ENCODE peak calls at places on chromosomes 6 and 20, in eight cellular contexts. R is ovary, N is stomach, S is transverse colon, B is tibial nerve, C is suprapubic skin, V is A549, E is esophagus muscularis mucosa. F is an unnamed sample.

GRCh38 chr6:122098091-122098769 is 301.2 kb upstream of the HSF2 start:
- DNase-seq in V (no peak), C (no peak), E (no peak), N (no peak), R (no peak), B (no peak), S (no peak), F (no peak)

GRCh38 chr6:76835695-76836094 is 627.6 kb downstream of the HTR1B start:
- DNase-seq in R (no peak), V (no peak), N (no peak), B (no peak), C (no peak), S (no peak), E (no peak), F (no peak)

GRCh38 chr6:134029495-134030455 is 22.6 kb downstream of the SLC2A12 start:
- DNase-seq in R (no peak), C (no peak), B (no peak), N (no peak), V (peak), E (no peak), S (no peak), F (no peak)

GRCh38 chr6:118220429-118221128 is 313.5 kb downstream of the SLC35F1 start:
- DNase-seq in B (no peak), R (no peak), V (no peak), N (no peak), E (no peak), S (no peak), C (no peak), F (no peak)

GRCh38 chr6:40436685-40437604 is 150.2 kb downstream of the LRFN2 start:
- DNase-seq in C (no peak), B (no peak), S (no peak), N (no peak), E (no peak), V (no peak), R (no peak), F (no peak)

GRCh38 chr6:4518506-4518905 is 257.7 kb upstream of the CDYL start:
- DNase-seq in V (peak), N (no peak), E (no peak), B (no peak), S (no peak), C (no peak), R (no peak), F (no peak)

GRCh38 chr6:14596410-14596809 is 478.8 kb downstream of the CD83 start:
- DNase-seq in C (no peak), E (no peak), N (peak), V (peak), S (no peak), B (no peak), R (no peak), F (no peak)

GRCh38 chr6:132760256-132760655 is 2.6 kb upstream of the VNN2 start:
- DNase-seq in V (no peak), N (no peak), R (no peak), B (no peak), E (no peak), S (no peak), C (no peak), F (no peak)

GRCh38 chr6:38432079-38432478 is 207.7 kb downstream of the BTBD9 start:
- DNase-seq in V (no peak), S (no peak), B (no peak), N (no peak), E (no peak), C (no peak), R (no peak), F (no peak)

GRCh38 chr6:37354526-37355384 is 972 bp downstream of the RNF8 start:
- DNase-seq in V (no peak), R (peak), E (no peak), S (peak), B (no peak), N (peak), C (peak), F (peak)

GRCh38 chr20:36784900-36785299 is 11.3 kb upstream of the DSN1 start:
- DNase-seq in B (no peak), N (no peak), R (peak), V (no peak), C (no peak), E (no peak), S (no peak), F (peak)

GRCh38 chr6:113361014-113361645 is 496.0 kb upstream of the MARCKS start:
- DNase-seq in E (no peak), B (no peak), S (no peak), R (no peak), N (no peak), C (no peak), V (peak), F (no peak)

GRCh38 chr6:137541531-137541930 is 47.3 kb upstream of the OLIG3 start:
- DNase-seq in E (no peak), C (no peak), R (no peak), V (no peak), B (no peak), S (no peak), N (no peak), F (no peak)
- H3K27ac ChIP-seq in E (no peak), C (no peak), R (no peak), V (no peak), B (no peak), S (no peak), N (no peak), F (no peak)

DNA sequence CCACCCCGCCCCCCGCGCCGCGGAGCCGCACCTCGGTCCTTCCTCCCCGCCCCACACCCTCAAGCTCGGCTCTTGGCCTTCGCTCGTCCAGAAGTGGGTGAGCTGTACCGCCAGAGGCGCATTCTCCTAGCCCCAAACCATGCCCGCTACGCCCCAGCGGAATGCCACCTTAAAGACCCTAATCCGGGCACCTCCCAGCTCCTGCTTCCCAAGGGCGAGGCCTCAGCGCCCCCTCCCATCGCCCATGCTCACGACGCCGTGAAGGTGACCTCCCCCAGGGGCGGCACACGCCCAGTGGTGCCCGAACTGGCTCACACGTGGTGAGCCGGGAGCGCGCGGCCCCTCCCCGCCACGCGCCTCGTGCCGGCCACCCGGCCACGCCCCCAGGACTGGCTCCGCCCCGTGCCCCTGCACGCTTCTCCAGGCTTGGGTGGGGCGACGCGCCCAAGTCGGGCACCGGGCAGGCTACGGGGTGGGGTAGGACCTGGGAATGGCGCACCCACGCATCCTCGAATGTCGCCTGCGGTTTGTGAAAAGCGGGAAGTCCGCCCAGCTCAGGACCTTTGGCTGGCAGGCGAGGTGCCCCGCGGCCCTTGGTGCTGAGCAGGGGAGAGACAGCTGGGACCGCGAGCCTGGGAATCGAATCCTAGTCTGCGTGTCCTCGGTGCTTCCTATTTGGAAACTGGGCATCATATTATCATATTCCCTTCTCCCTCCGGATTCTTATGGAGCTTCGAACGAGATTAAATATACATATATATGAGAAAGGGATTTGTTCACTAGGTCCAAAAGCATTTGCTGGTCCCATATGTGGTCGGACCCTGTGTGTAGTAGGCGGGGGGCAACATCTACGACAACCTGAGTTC is 942 bp upstream of the SOX12 start:
- DNase-seq in C (peak), E (peak), S (peak), N (peak), R (peak), B (peak), V (peak), F (peak)
- TF ChIP-seq POLR2A in C (no peak), E (peak), S (no peak), N (no peak), R (peak), B (peak), V (peak), F (no peak)

DNA sequence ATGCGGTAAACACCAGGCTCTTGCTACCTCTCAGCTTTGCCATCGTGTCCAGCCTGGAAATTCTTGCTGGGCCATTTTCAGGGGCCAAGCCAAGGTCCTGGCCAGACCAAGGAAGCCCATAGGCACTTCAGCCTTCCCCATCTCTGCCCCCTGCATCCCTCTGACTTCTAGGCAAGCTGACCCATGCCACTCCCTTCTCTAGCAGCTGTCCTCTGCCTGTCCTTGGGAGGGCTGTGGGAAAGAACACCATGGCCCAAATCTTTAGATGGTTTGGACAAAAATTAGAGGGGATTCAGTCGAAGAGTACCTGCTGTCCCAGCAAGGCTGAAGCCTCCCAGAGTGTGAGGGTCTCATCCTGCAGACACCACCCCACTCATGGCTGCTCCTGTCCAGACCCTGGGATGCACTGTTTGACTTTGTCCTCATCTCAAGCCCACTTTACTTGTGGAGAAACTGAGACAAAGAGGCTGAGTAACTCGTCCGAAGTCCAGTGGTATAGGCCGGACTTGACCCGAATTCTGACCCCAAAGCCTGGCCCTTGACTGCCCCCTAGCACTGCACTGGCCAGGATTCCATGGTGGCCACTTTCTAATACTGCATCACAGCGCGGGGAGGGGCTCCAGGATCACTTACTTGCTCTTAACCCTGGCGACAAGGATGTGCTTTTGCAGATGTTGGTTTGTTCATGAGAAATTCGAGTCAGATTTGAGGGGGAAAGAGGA is 22.4 kb upstream of the STX16 start:
- DNase-seq in B (no peak), C (no peak), R (no peak), E (no peak), V (no peak), N (no peak), S (no peak), F (no peak)
- TF ChIP-seq EP300 in B (no peak), C (no peak), R (no peak), E (no peak), V (no peak), N (no peak), S (no peak), F (no peak)

GRCh38 chr6:34644716-34645115 is 51.9 kb downstream of the ILRUN start:
- DNase-seq in R (no peak), C (no peak), B (no peak), V (no peak), E (no peak), S (no peak), N (no peak), F (no peak)

GRCh38 chr6:34648808-34649207 is 47.8 kb downstream of the ILRUN start:
- DNase-seq in S (no peak), C (no peak), B (no peak), V (no peak), N (no peak), R (no peak), E (no peak), F (no peak)

GRCh38 chr6:34645627-34646026 is 50.9 kb downstream of the ILRUN start:
- DNase-seq in N (no peak), R (no peak), V (no peak), E (no peak), S (no peak), C (no peak), B (no peak), F (no peak)

GRCh38 chr6:34650823-34651222 is 45.7 kb downstream of the ILRUN start:
- DNase-seq in R (no peak), C (no peak), B (no peak), S (no peak), N (no peak), E (no peak), V (no peak), F (no peak)

GRCh38 chr6:34646714-34647113 is 49.9 kb downstream of the ILRUN start:
- DNase-seq in V (no peak), S (no peak), N (no peak), E (no peak), B (no peak), C (no peak), R (no peak), F (no peak)
- H3K27ac ChIP-seq in V (no peak), S (no peak), N (no peak), E (no peak), B (no peak), C (no peak), R (no peak), F (no peak)